ENCODE peak calls at places on chromosomes 13 and 19, in six cellular contexts. L is OCI-LY7, Z is omental fat pad, B is body of pancreas, F is breast epithelium, P is neural crest cell. J is an unnamed sample.

GRCh38 chr13:78137404-78138142 is 218.9 kb upstream of the EDNRB start:
- DNase-seq in L (peak; percentile 51), Z (no peak), B (peak; percentile 29), F (no peak), P (peak; percentile 35), J (no peak)

GRCh38 chr19:12801466-12802266 is at the start of the genes PRDX2 and THSD8:
- DNase-seq in L (peak; percentile 96), Z (no peak), B (peak; percentile 84), F (no peak), P (peak; percentile 77), J (peak; percentile 84)

GRCh38 chr13:28171266-28171665 is 32.9 kb downstream of the PAN3 start:
- DNase-seq in L (no peak), Z (no peak), B (no peak), F (no peak), P (no peak), J (no peak)

GRCh38 chr13:29905845-29906244 is 55.4 kb upstream of the UBL3 start:
- DNase-seq in L (no peak), Z (no peak), B (peak; percentile 59), F (peak; percentile 65), P (no peak), J (no peak)

GRCh38 chr19:38862321-38863059 is 12.7 kb upstream of the HNRNPL start:
- DNase-seq in L (no peak), Z (no peak), B (peak; percentile 85), F (peak; percentile 48), P (no peak), J (no peak)

GRCh38 chr13:40102854-40103253 is 447.4 kb downstream of the COG6 start:
- DNase-seq in L (no peak), Z (peak; percentile 24), B (no peak), F (no peak), P (no peak), J (no peak)

GRCh38 chr19:9782282-9782681 is 13.7 kb upstream of the ZNF846 start:
- DNase-seq in L (no peak), Z (no peak), B (no peak), F (no peak), P (no peak), J (no peak)

GRCh38 chr13:23321534-23322241 is 111.8 kb downstream of the SACS start:
- DNase-seq in L (no peak), Z (no peak), B (peak; percentile 28), F (no peak), P (no peak), J (no peak)

GRCh38 chr13:29548722-29549446 is 46.6 kb downstream of the SLC7A1 start:
- DNase-seq in L (no peak), Z (no peak), B (peak; percentile 87), F (no peak), P (no peak), J (no peak)

GRCh38 chr19:8161135-8161646 is 11.8 kb upstream of the FBN3 start:
- DNase-seq in L (peak; percentile 72), Z (no peak), B (peak; percentile 80), F (no peak), P (no peak), J (no peak)

GRCh38 chr19:1591421-1592022 is 1.1 kb downstream of the MBD3 start:
- DNase-seq in L (peak; percentile 37), Z (no peak), B (peak; percentile 29), F (no peak), P (no peak), J (no peak)

GRCh38 chr13:26476744-26477129 is 80.7 kb upstream of the WASF3 start:
- DNase-seq in L (no peak), Z (no peak), B (no peak), F (no peak), P (no peak), J (no peak)

GRCh38 chr19:35755550-35756371 is 1.1 kb downstream of the HSPB6 start:
- DNase-seq in L (no peak), Z (peak; percentile 36), B (peak; percentile 55), F (peak; percentile 60), P (no peak), J (no peak)

GRCh38 chr13:50646070-50646469 is 197.4 kb downstream of the DLEU7 start:
- DNase-seq in L (no peak), Z (no peak), B (no peak), F (no peak), P (no peak), J (no peak)

GRCh38 chr13:61728468-61728867 is 312.8 kb upstream of the PCDH20 start:
- DNase-seq in L (no peak), Z (no peak), B (peak; percentile 3), F (no peak), P (no peak), J (no peak)

GRCh38 chr13:97245011-97245410 is 22.9 kb downstream of the MBNL2 start:
- DNase-seq in L (no peak), Z (no peak), B (no peak), F (no peak), P (no peak), J (no peak)

GRCh38 chr13:62019858-62020257 is 604.2 kb upstream of the PCDH20 start:
- DNase-seq in L (no peak), Z (no peak), B (no peak), F (no peak), P (no peak), J (no peak)

GRCh38 chr13:38002596-38002995 is 133.0 kb upstream of the TRPC4 start:
- DNase-seq in L (no peak), Z (no peak), B (no peak), F (no peak), P (no peak), J (no peak)

GRCh38 chr13:90185734-90186133 is 1161.8 kb upstream of the MIR17HG start:
- DNase-seq in L (no peak), Z (no peak), B (no peak), F (no peak), P (no peak), J (no peak)

GRCh38 chr19:44731622-44732021 is 16.9 kb upstream of the BCL3 start:
- DNase-seq in L (no peak), Z (no peak), B (no peak), F (no peak), P (no peak), J (no peak)

GRCh38 chr13:33279898-33280549 is 5.5 kb downstream of the STARD13 start:
- DNase-seq in L (no peak), Z (no peak), B (no peak), F (peak; percentile 54), P (no peak), J (no peak)

GRCh38 chr19:2488942-2489731 is 13.2 kb downstream of the GADD45B start:
- DNase-seq in L (peak; percentile 68), Z (no peak), B (peak; percentile 75), F (no peak), P (no peak), J (peak; percentile 55)

GRCh38 chr13:32495841-32496240 is 42.8 kb downstream of the N4BP2L2 start:
- DNase-seq in L (no peak), Z (no peak), B (no peak), F (no peak), P (no peak), J (no peak)

GRCh38 chr13:27172495-27172842 is 858 bp upstream of the USP12 start:
- DNase-seq in L (peak; percentile 52), Z (no peak), B (peak; percentile 28), F (no peak), P (no peak), J (no peak)

GRCh38 chr19:1066748-1067340 is at the start of gene ARHGAP45:
- DNase-seq in L (peak; percentile 87), Z (no peak), B (peak; percentile 57), F (no peak), P (no peak), J (no peak)

GRCh38 chr19:4803736-4804695 is 12.5 kb downstream of the FEM1A start:
- DNase-seq in L (peak; percentile 85), Z (no peak), B (peak; percentile 60), F (no peak), P (peak; percentile 91), J (peak; percentile 75)

GRCh38 chr13:93848247-93848646 is 621.6 kb downstream of the GPC6 start:
- DNase-seq in L (no peak), Z (no peak), B (no peak), F (no peak), P (no peak), J (no peak)

GRCh38 chr19:6264077-6264445 is 15.7 kb downstream of the MLLT1 start:
- DNase-seq in L (no peak), Z (no peak), B (no peak), F (no peak), P (no peak), J (no peak)

GRCh38 chr13:26601669-26602068 is 44.2 kb downstream of the WASF3 start:
- DNase-seq in L (peak; percentile 41), Z (no peak), B (no peak), F (no peak), P (no peak), J (no peak)

GRCh38 chr19:40433391-40434216 is 7.8 kb upstream of the SERTAD1 start:
- DNase-seq in L (peak; percentile 77), Z (no peak), B (peak; percentile 92), F (peak; percentile 88), P (peak; percentile 50), J (peak; percentile 64)

GRCh38 chr13:102675115-102675514 is 19.7 kb downstream of the METTL21C start:
- DNase-seq in L (no peak), Z (no peak), B (no peak), F (no peak), P (no peak), J (no peak)

GRCh38 chr19:32570081-32570785 is 10.8 kb upstream of the PDCD5 start:
- DNase-seq in L (peak; percentile 42), Z (no peak), B (peak; percentile 53), F (peak; percentile 31), P (peak; percentile 32), J (peak; percentile 62)
- TF ChIP-seq CTCF in L (peak; percentile 74), Z (no peak), B (peak; percentile 71), F (peak; percentile 11), P (peak; percentile 77), J (peak; percentile 28)

GRCh38 chr13:49549289-49549688 is 36.1 kb downstream of the RCBTB1 start:
- DNase-seq in L (no peak), Z (no peak), B (peak; percentile 16), F (no peak), P (no peak), J (no peak)
- TF ChIP-seq CTCF in L (peak; percentile 48), Z (no peak), B (peak; percentile 42), F (no peak), P (no peak), J (no peak)

GRCh38 chr13:34939771-34940170 is 2.3 kb upstream of the NBEA start:
- DNase-seq in L (no peak), Z (no peak), B (no peak), F (no peak), P (no peak), J (no peak)
- TF ChIP-seq CTCF in L (no peak), Z (no peak), B (no peak), F (no peak), P (peak; percentile 30), J (no peak)

DNA sequence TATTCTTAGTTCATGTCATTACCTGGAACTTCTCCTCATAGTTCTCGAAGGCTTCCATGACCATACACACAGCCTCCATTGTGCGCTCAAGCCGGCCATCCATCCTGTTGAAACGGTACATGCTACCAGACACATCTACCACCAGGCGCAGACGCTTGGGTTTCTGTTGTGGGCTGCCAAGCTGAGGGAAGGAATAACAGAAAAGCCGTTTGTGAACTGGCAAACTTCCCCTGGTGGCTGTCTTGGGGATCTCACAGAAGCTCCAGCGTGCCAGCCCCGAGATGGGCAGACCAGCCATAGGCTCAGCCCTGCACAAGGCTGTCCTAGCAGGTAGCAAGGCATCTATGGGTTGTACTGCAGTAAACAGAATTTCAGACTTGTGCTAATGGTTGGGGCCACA is 130.1 kb downstream of the RGCC start:
- DNase-seq in L (peak; percentile 44), Z (no peak), B (no peak), F (no peak), P (no peak), J (no peak)
- TF ChIP-seq CTCF in L (peak; percentile 48), Z (no peak), B (no peak), F (no peak), P (peak; percentile 26), J (no peak)

GRCh38 chr13:36817996-36818395 is 1.0 kb upstream of the RFXAP start:
- DNase-seq in L (peak; percentile 33), Z (no peak), B (no peak), F (no peak), P (no peak), J (no peak)
- TF ChIP-seq CTCF in L (peak; percentile 88), Z (no peak), B (no peak), F (no peak), P (no peak), J (no peak)

J was measured in mesothelial cell of epicardium.